ENCODE peak calls at places on chromosomes 3 and 15, in eight cellular contexts. U is hepatocyte, B is psoas muscle, L is ovary, D is heart right ventricle, W is esophagus squamous epithelium, H is right cardiac atrium, J is pancreas. P is an unnamed sample.

GRCh38 chr3:138898708-138899107 is 48.2 kb downstream of the FOXL2 start:
- DNase-seq in U (no peak), B (no peak), L (no peak), D (no peak), W (no peak), H (no peak), J (no peak), P (no peak)

GRCh38 chr3:16305121-16305541 is 40.1 kb downstream of the OXNAD1 start:
- DNase-seq in U (no peak), B (no peak), L (no peak), D (no peak), W (no peak), H (peak; percentile 66), J (no peak), P (no peak)

GRCh38 chr15:41827290-41827879 is 507 bp upstream of the JMJD7 start:
- DNase-seq in U (peak; percentile 56), B (no peak), L (no peak), D (no peak), W (no peak), H (no peak), J (peak; percentile 36), P (peak; percentile 44)

GRCh38 chr15:67825880-67826716 is 789 bp downstream of the SKOR1 start:
- DNase-seq in U (no peak), B (no peak), L (no peak), D (no peak), W (no peak), H (no peak), J (no peak), P (no peak)

GRCh38 chr3:18987862-18988447 is 160.4 kb upstream of the KCNH8 start:
- DNase-seq in U (no peak), B (no peak), L (no peak), D (no peak), W (no peak), H (no peak), J (no peak), P (no peak)

GRCh38 chr15:64522226-64522823 is 61.9 kb downstream of the ZNF609 start:
- DNase-seq in U (no peak), B (no peak), L (no peak), D (no peak), W (no peak), H (no peak), J (no peak), P (no peak)

GRCh38 chr3:152053876-152054275 is 180.4 kb downstream of the SUCNR1 start:
- DNase-seq in U (no peak), B (no peak), L (no peak), D (no peak), W (no peak), H (no peak), J (no peak), P (no peak)

GRCh38 chr3:72614394-72615074 is 233.7 kb downstream of the SHQ1 start:
- DNase-seq in U (peak; percentile 24), B (no peak), L (no peak), D (no peak), W (no peak), H (no peak), J (no peak), P (no peak)

GRCh38 chr3:130480736-130481135 is 36.2 kb upstream of the COL6A6 start:
- DNase-seq in U (peak; percentile 71), B (no peak), L (peak; percentile 21), D (peak; percentile 12), W (no peak), H (no peak), J (no peak), P (no peak)

DNA sequence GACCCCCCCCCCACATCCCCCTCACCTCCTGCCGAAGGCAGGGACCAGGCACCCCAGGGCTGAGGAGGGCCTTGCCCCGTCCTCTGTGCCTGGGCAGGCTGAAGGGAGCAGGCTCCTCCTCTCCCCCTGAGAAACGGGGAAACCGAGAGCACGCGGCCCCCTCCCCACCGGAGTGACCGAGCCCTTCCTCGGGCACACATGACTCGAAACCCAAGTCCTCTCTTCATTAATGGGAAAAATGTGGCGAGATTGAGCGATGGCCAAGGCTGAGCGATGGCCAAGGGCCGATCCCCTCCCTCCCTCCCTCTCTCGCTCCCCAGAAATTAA is 7.0 kb downstream of the EPHB3 start:
- DNase-seq in U (no peak), B (no peak), L (no peak), D (no peak), W (no peak), H (no peak), J (no peak), P (no peak)
- H3K4me3 ChIP-seq in U (no peak overlapping the region), B (peak overlapping the region; percentile 66), L (peak overlapping the region; percentile 51), D (peak overlapping the region; percentile 28), W (peak overlapping the region; percentile 74), H (peak overlapping the region; percentile 49), J (peak overlapping the region; percentile 51), P (peak overlapping the region; percentile 55)

GRCh38 chr3:46981932-46982471 is 2.5 kb downstream of the NBEAL2 start:
- DNase-seq in U (peak; percentile 62), B (peak; percentile 30), L (no peak), D (no peak), W (no peak), H (peak; percentile 77), J (no peak), P (peak; percentile 70)
- H3K27ac ChIP-seq in U (peak overlapping the region; percentile 85), B (no peak overlapping the region), L (no peak overlapping the region), D (peak overlapping the region; percentile 77), W (peak overlapping the region; percentile 97), H (no peak overlapping the region), J (peak overlapping the region; percentile 28), P (peak overlapping the region; percentile 91)

GRCh38 chr15:66722757-66723540 is 20.9 kb downstream of the SMAD6 start:
- DNase-seq in U (no peak), B (no peak), L (no peak), D (no peak), W (no peak), H (no peak), J (no peak), P (no peak)
- H3K4me1 ChIP-seq in U (peaks cover 55% of the 10 kb centered on the region), B (no peaks in the 10 kb centered on the region), L (peaks cover 6% of the 10 kb centered on the region), D (peaks cover 15% of the 10 kb centered on the region), W (no peaks in the 10 kb centered on the region), H (peaks cover 29% of the 10 kb centered on the region), J (no peaks in the 10 kb centered on the region), P (peaks cover 10% of the 10 kb centered on the region)

GRCh38 chr3:47009225-47010049 is 30.0 kb downstream of the NBEAL2 start:
- DNase-seq in U (peak; percentile 96), B (peak; percentile 91), L (peak; percentile 93), D (peak; percentile 89), W (no peak), H (peak; percentile 97), J (peak; percentile 90), P (peak; percentile 85)
- H3K4me3 ChIP-seq in U (peak overlapping the region; percentile 32), B (peak overlapping the region; percentile 75), L (peak overlapping the region; percentile 76), D (peak overlapping the region; percentile 48), W (peak overlapping the region; percentile 71), H (peak overlapping the region; percentile 46), J (peak overlapping the region; percentile 35), P (peak overlapping the region; percentile 47)

DNA sequence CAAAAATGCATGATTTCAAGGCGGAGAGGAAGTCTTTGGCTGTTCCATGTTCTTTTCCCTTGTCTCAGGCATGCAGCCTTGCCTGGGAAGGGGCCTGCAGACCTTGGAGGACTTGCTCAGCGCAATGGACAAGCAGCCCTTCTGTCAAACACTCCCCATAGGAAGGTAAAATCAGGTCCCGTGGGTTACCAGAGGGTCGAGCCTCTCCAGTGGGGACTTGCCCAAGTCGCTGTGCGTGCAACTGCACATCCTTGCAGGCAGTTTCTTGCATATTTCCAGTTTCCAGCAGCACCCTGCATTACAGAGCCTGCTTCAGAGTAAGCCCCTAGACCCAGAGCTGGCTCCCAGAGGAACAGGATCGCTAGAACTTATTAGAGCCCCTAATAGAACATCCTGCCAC is 75.5 kb upstream of the KLF13 start:
- DNase-seq in U (no peak), B (no peak), L (no peak), D (no peak), W (no peak), H (peak; percentile 4), J (no peak), P (no peak)
- H3K27ac ChIP-seq in U (no peak overlapping the region), B (no peak overlapping the region), L (no peak overlapping the region), D (no peak overlapping the region), W (no peak overlapping the region), H (no peak overlapping the region), J (no peak overlapping the region), P (no peak overlapping the region)

DNA sequence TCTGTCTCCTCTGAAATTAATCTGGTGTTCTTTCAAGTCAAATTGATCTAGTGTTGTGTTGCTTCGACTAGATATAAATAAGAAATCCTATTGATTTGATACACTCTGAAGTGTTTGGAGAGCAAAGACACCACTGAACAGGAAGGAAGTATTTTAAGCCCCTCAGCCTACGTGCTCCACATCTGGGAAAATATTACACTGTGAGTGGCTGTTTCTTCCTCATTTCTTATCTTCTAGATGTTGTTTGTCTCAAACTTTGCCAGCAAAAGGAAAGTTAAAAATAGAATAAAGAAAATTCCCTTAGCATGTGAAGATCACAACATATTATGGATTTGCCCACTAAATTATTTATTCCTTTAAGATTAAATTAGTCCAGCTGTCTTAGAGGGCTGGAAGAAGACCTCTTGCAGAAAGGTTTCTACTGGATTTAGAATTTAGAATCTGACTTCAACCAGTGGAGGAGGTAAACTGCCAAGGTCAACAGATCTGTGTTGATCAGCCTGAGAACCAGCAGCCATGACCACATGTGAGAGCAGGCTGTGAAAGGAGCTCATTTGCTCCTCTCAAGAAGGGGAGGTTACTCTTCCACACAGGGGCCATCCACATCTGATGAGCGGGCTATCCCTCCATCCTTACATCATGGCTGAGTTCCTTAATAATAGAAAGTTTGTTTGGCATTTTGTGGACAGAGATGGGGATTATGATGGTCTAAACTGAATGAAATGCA is 46.3 kb upstream of the ACKR4 start:
- DNase-seq in U (no peak), B (no peak), L (no peak), D (peak; percentile 29), W (no peak), H (no peak), J (peak; percentile 33), P (no peak)
- H3K4me1 ChIP-seq in U (no peaks in the 10 kb centered on the region), B (no peaks in the 10 kb centered on the region), L (peaks cover 17% of the 10 kb centered on the region), D (peaks cover 3% of the 10 kb centered on the region), W (no peaks in the 10 kb centered on the region), H (peaks cover 14% of the 10 kb centered on the region), J (peaks cover 55% of the 10 kb centered on the region), P (peaks cover 7% of the 10 kb centered on the region)

GRCh38 chr3:50118237-50118636 is 29.5 kb downstream of the RBM5 start:
- DNase-seq in U (no peak), B (no peak), L (no peak), D (no peak), W (no peak), H (no peak), J (no peak), P (no peak)
- H3K4me3 ChIP-seq in U (no peak overlapping the region), B (no peak overlapping the region), L (no peak overlapping the region), D (no peak overlapping the region), W (no peak overlapping the region), H (no peak overlapping the region), J (no peak overlapping the region), P (no peak overlapping the region)

DNA sequence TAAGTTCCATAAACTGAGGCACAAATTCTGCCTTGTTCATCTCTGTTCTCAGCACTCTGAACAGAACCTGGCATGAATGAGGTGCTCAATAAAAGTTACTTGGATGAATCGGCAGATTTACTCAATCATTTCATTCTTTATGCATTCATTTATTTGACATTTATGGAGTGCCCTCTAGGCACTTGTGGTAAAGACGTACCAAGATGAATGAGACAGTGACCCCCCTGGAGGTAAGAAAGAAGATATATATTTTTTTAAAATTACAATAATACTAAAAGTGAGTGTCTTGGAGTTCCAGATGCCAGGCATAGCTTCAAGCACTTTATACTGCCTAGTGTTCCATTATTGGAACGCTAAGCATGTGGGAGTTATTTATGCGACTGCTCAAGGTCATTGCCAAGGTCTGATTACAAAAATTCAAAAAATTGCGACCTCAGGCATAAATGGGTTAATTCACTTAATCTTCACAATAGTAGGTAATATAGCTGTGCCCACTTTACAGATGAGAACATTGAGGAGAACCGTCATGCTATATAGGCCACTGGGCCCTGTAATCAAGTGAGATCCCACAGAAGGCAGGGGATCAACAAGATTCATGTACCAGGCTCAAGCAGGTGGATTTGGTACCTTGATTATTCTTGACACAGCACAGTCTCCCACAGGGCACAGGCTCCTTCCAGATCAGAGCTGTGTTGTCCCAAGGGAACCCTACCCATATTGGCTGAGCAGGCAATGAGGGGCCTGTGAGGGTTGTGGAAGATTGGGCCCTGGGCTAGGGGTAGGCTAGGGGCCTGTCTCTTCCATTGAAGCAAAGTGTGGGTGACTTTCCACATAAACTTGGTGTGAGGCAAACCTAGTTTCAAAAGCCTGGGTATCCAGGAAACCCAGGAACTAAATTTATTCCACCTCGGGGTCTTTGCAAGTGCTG is 10.7 kb downstream of the XIRP1 start:
- DNase-seq in U (no peak), B (no peak), L (no peak), D (no peak), W (no peak), H (no peak), J (no peak), P (no peak)
- H3K27ac ChIP-seq in U (peak overlapping the region; percentile 60), B (peak overlapping the region; percentile 83), L (peak overlapping the region; percentile 68), D (peak overlapping the region; percentile 92), W (peak overlapping the region; percentile 72), H (peak overlapping the region; percentile 76), J (peak overlapping the region; percentile 62), P (peak overlapping the region; percentile 94)

P was measured in transverse colon.